ENCODE peak calls at places on chromosome 22, in ten cellular contexts. T, Z, R, X, H, Y, J, V, L and G are unnamed samples.

GRCh38 chr22:45878901-45879551 is 97.9 kb downstream of the WNT7B start:
- DNase-seq in T (peak), Z (peak), R (no peak), X (no peak), H (no peak), Y (no peak), J (no peak), V (no peak), L (no peak), G (no peak)

GRCh38 chr22:36413022-36413770 is 25.4 kb upstream of the MYH9 start:
- DNase-seq in T (no peak), Z (no peak), R (no peak), X (no peak), H (no peak), Y (no peak), J (peak), V (no peak), L (no peak), G (peak)

GRCh38 chr22:41989246-41989645 is 9.3 kb upstream of the WBP2NL start:
- DNase-seq in T (no peak), Z (no peak), R (no peak), X (no peak), H (no peak), Y (no peak), J (no peak), V (no peak), L (no peak), G (no peak)

GRCh38 chr22:20738394-20739089 is 35.4 kb upstream of the SERPIND1 start:
- DNase-seq in T (no peak), Z (no peak), R (no peak), X (no peak), H (no peak), Y (no peak), J (no peak), V (no peak), L (no peak), G (no peak)

GRCh38 chr22:29877620-29878019 is 5.4 kb upstream of the MTMR3 start:
- DNase-seq in T (no peak), Z (no peak), R (no peak), X (peak), H (peak), Y (no peak), J (peak), V (peak), L (no peak), G (no peak)

GRCh38 chr22:39110631-39111561 is 13.9 kb downstream of the APOBEC3H start:
- DNase-seq in T (no peak), Z (no peak), R (no peak), X (no peak), H (no peak), Y (peak), J (no peak), V (no peak), L (no peak), G (no peak)

GRCh38 chr22:44668886-44669724 is 32.9 kb upstream of the PRR5 start:
- DNase-seq in T (no peak), Z (no peak), R (peak), X (no peak), H (no peak), Y (no peak), J (no peak), V (no peak), L (no peak), G (no peak)

GRCh38 chr22:45742866-45743450 is 71.3 kb downstream of the ATXN10 start:
- DNase-seq in T (no peak), Z (peak), R (no peak), X (peak), H (peak), Y (no peak), J (peak), V (peak), L (no peak), G (no peak)

GRCh38 chr22:42261266-42261665 is 9.2 kb downstream of the TCF20 start:
- DNase-seq in T (no peak), Z (no peak), R (no peak), X (peak), H (no peak), Y (no peak), J (peak), V (peak), L (no peak), G (no peak)

GRCh38 chr22:31488988-31489617 is 539 bp downstream of the EIF4ENIF1 start:
- DNase-seq in T (no peak), Z (peak), R (peak), X (peak), H (no peak), Y (peak), J (peak), V (peak), L (no peak), G (no peak)

GRCh38 chr22:39212721-39213376 is 31.9 kb downstream of the PDGFB start:
- DNase-seq in T (no peak), Z (no peak), R (no peak), X (peak), H (no peak), Y (no peak), J (no peak), V (no peak), L (no peak), G (no peak)

DNA sequence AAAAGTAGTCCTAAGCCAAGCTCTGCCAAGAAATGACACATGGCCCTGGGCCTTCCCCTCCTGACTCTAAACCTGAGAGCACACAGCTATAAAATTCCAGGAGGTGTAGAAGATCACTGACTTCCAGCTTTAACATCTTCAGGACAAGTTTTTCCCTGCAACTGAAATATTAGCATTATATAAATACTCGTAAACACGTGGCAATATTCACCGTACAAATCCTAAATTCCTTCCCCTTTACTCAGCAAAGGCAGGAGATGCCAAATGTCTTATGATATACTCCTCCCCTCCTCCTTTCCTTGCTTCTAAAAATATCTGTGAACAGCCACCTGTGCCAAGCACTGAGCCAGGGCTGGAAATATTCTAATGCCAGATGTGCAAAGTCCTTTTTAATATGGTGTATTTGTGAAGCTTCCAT is 194.0 kb downstream of the LARGE1 start:
- DNase-seq in T (no peak), Z (no peak), R (no peak), X (no peak), H (peak), Y (no peak), J (peak), V (peak), L (no peak), G (no peak)
- H3K4me3 ChIP-seq in T (no peak), Z (no peak), R (no peak), X (no peak), H (no peak), Y (no peak), J (no peak), V (no peak), L (no peak), G (no peak)

DNA sequence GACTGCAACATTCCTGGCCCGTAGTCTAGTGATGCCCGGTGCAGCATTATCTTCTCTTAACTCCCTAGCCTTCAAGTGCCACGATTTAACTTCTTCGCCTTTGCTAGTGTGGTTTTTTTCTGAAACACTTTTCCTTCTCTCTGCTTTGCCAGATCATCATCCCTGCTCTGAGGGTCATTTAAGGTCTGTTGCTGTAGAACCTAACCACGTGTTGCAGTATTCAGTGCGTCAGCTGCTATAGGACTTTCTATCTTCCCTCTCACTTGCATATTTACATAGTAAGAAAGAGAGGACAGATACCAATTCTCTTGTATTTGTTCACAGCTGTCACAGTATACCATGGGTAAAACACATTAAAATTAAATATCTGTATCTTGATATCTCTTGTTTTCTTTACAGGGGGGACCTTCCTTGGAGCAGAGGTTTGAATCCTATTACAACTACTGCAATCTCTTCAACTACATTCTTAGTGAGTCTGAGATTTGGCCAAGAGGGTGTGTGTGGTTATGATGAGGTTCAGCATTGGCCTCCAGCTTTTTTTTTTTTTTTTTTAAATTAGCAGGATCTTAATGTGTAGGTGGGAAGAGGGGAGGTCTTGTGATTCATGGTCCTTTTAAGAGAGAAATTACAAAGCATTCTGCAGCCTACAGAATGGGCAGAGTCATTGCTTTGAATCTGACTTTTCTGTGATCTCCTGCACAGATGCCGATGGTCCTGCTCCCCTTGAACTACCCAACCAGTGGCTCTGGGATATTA is 13.5 kb downstream of the EIF3L start:
- DNase-seq in T (no peak), Z (no peak), R (no peak), X (no peak), H (no peak), Y (no peak), J (peak), V (no peak), L (no peak), G (no peak)
- H3K4me3 ChIP-seq in T (no peak), Z (no peak), R (no peak), X (no peak), H (no peak), Y (no peak), J (no peak), V (no peak), L (no peak), G (no peak)

GRCh38 chr22:47551438-47551788 is 789.0 kb downstream of the TBC1D22A start:
- DNase-seq in T (peak), Z (no peak), R (no peak), X (no peak), H (no peak), Y (no peak), J (no peak), V (no peak), L (no peak), G (no peak)

GRCh38 chr22:47550524-47551437 is 788.3 kb downstream of the TBC1D22A start:
- DNase-seq in T (peak), Z (no peak), R (no peak), X (no peak), H (no peak), Y (no peak), J (no peak), V (no peak), L (no peak), G (no peak)

GRCh38 chr22:47552024-47552423 is 789.6 kb downstream of the TBC1D22A start:
- DNase-seq in T (peak), Z (no peak), R (no peak), X (no peak), H (no peak), Y (no peak), J (no peak), V (no peak), L (no peak), G (no peak)

GRCh38 chr22:47552541-47553205 is 790.2 kb downstream of the TBC1D22A start:
- DNase-seq in T (peak), Z (no peak), R (no peak), X (no peak), H (no peak), Y (no peak), J (no peak), V (no peak), L (no peak), G (no peak)

DNA sequence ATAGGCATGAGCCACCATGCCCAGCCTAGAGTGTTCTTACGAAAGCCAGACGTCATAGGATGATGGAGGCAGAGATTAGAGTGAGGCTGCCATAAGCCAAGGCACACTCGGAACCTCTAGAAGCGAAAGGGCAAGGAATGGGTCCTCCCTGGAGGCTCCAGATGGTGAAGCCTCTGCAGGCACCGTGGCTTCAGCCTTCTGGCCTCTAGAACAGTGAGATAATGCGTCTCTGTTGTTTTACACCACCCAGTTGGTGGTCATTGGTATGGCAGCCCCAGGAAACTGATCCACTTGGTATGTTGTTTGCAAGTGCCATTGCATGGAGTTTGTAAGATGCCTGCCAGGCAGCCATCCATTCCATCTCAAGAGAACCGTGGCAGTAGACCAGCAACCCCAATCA is 791.0 kb downstream of the TBC1D22A start:
- DNase-seq in T (no peak), Z (no peak), R (no peak), X (no peak), H (no peak), Y (no peak), J (no peak), V (no peak), L (no peak), G (no peak)
- H3K4me3 ChIP-seq in T (no peak), Z (no peak), R (no peak), X (no peak), H (no peak), Y (no peak), J (no peak), V (no peak), L (no peak), G (no peak)

GRCh38 chr22:37564111-37564711 is 3.9 kb downstream of the CDC42EP1 start:
- DNase-seq in T (no peak), Z (no peak), R (no peak), X (no peak), H (no peak), Y (no peak), J (peak), V (no peak), L (no peak), G (no peak)
- H3K4me3 ChIP-seq in T (peak), Z (peak), R (no peak), X (peak), H (no peak), Y (no peak), J (no peak), V (peak), L (no peak), G (no peak)